ENCODE peak calls at places on chromosomes 7 and 10, in seven cellular contexts. Q, N, U, G, W, Z and Y are unnamed samples.

GRCh38 chr7:35508623-35509400 is 186.1 kb downstream of the HERPUD2 start:
- DNase-seq in Q (no peak), N (no peak), U (no peak), G (no peak), W (no peak), Z (no peak), Y (no peak)

GRCh38 chr7:55043691-55044090 is 24.9 kb downstream of the EGFR start:
- DNase-seq in Q (no peak), N (no peak), U (no peak), G (no peak), W (no peak), Z (no peak), Y (no peak)

GRCh38 chr10:132345345-132345744 is 13.4 kb downstream of the LRRC27 start:
- DNase-seq in Q (no peak), N (no peak), U (no peak), G (no peak), W (no peak), Z (peak), Y (no peak)

GRCh38 chr7:76272872-76273271 is 29.6 kb upstream of the HSPB1 start:
- DNase-seq in Q (no peak), N (no peak), U (no peak), G (peak), W (no peak), Z (no peak), Y (no peak)

GRCh38 chr7:17099083-17099973 is 199.1 kb upstream of the AHR start:
- DNase-seq in Q (no peak), N (peak), U (no peak), G (no peak), W (peak), Z (peak), Y (no peak)

GRCh38 chr7:8133955-8134733 is 127.8 kb downstream of the ICA1 start:
- DNase-seq in Q (no peak), N (no peak), U (peak), G (no peak), W (no peak), Z (no peak), Y (no peak)

GRCh38 chr7:41879113-41879385 is 176.2 kb upstream of the INHBA start:
- DNase-seq in Q (no peak), N (no peak), U (no peak), G (no peak), W (no peak), Z (no peak), Y (no peak)

GRCh38 chr10:55311823-55312431 is 510.9 kb upstream of the PCDH15 start:
- DNase-seq in Q (no peak), N (no peak), U (no peak), G (no peak), W (no peak), Z (no peak), Y (no peak)

GRCh38 chr7:48249162-48249561 is 77.9 kb downstream of the ABCA13 start:
- DNase-seq in Q (no peak), N (no peak), U (no peak), G (no peak), W (no peak), Z (no peak), Y (no peak)
- TF ChIP-seq POLR2AphosphoS5 in Q (no peak), N (no peak), U (no peak), G (no peak), W (no peak), Z (no peak), Y (no peak)

GRCh38 chr7:100539436-100540006 is 518 bp downstream of the AGFG2 start:
- DNase-seq in Q (no peak), N (no peak), U (no peak), G (peak), W (peak), Z (no peak), Y (no peak)

GRCh38 chr7:100543586-100543985 is 4.6 kb downstream of the AGFG2 start:
- DNase-seq in Q (no peak), N (no peak), U (no peak), G (no peak), W (no peak), Z (no peak), Y (no peak)

GRCh38 chr7:100538654-100539435 is at the start of gene AGFG2:
- DNase-seq in Q (peak), N (peak), U (peak), G (peak), W (peak), Z (peak), Y (peak)

GRCh38 chr7:100540073-100540723 is 1.2 kb downstream of the AGFG2 start:
- DNase-seq in Q (no peak), N (peak), U (no peak), G (no peak), W (no peak), Z (peak), Y (no peak)

GRCh38 chr7:100538348-100538653 is 702 bp upstream of the AGFG2 start:
- DNase-seq in Q (no peak), N (no peak), U (no peak), G (no peak), W (no peak), Z (no peak), Y (no peak)
- TF ChIP-seq POLR2AphosphoS5 in Q (no peak), N (no peak), U (no peak), G (no peak), W (no peak), Z (no peak), Y (no peak)

GRCh38 chr7:5497158-5498103 is 73.8 kb upstream of the TNRC18 start:
- DNase-seq in Q (no peak), N (no peak), U (no peak), G (peak), W (no peak), Z (no peak), Y (no peak)

GRCh38 chr7:5494320-5494682 is 70.7 kb upstream of the TNRC18 start:
- DNase-seq in Q (no peak), N (no peak), U (no peak), G (no peak), W (no peak), Z (no peak), Y (no peak)

GRCh38 chr7:5495581-5496375 is 72.1 kb upstream of the TNRC18 start:
- DNase-seq in Q (no peak), N (peak), U (no peak), G (no peak), W (peak), Z (no peak), Y (no peak)

GRCh38 chr7:5492249-5493020 is 68.8 kb upstream of the TNRC18 start:
- DNase-seq in Q (no peak), N (no peak), U (no peak), G (peak), W (no peak), Z (no peak), Y (no peak)

DNA sequence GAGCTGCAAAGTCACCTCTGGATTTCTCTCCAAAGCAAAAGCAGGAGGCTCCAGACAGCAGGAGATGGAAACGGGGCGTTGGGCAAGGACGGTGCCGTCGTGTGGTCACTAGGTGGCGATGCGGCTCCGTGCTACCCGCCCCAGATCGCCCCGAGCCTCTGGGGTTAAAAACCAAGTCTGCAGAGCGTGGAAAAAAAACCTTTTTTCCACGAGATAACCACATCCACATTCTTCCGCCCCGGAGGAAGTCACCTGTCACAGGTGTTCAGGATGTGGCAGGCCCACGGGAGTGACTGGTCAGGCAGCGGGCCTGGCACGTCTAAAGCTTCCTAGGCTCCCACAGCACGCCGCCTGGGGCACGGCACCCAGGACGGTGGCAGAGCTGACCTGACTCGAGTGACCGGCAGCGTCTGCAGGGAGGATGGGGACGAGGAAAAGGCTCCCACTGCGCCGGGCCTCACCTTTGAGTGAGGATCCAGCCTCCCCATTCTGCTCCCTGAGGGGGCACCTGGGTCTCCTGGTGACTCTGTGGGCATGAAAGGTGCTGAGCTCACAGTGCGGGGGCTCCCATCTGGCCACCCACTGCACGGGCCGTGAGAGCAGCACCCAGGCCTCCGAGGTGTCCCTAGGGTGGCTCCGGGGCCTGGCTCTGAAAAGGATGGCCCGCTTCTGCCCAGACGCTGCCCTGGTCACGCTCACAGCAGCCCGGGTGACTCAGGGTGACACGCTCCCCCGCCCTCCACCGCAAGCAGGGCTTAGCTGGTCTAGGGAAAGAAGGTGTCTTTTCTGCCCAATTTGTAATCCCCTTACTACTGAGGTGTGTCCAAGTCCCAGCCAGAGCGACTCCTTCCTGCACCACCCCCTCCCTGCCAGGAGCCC is 71.3 kb upstream of the TNRC18 start:
- DNase-seq in Q (peak), N (peak), U (no peak), G (peak), W (peak), Z (peak), Y (no peak)
- TF ChIP-seq POLR2AphosphoS5 in Q (no peak), N (no peak), U (no peak), G (no peak), W (peak), Z (no peak), Y (no peak)

GRCh38 chr7:5696346-5697100 is 84.9 kb downstream of the RNF216 start:
- DNase-seq in Q (no peak), N (no peak), U (no peak), G (no peak), W (no peak), Z (no peak), Y (no peak)

GRCh38 chr7:5695709-5696345 is 85.6 kb downstream of the RNF216 start:
- DNase-seq in Q (no peak), N (peak), U (no peak), G (no peak), W (no peak), Z (no peak), Y (no peak)

GRCh38 chr7:5694221-5694754 is 87.2 kb downstream of the RNF216 start:
- DNase-seq in Q (no peak), N (no peak), U (no peak), G (no peak), W (no peak), Z (no peak), Y (no peak)

GRCh38 chr7:5693529-5693928 is 87.9 kb downstream of the RNF216 start:
- DNase-seq in Q (no peak), N (no peak), U (peak), G (peak), W (no peak), Z (peak), Y (no peak)

DNA sequence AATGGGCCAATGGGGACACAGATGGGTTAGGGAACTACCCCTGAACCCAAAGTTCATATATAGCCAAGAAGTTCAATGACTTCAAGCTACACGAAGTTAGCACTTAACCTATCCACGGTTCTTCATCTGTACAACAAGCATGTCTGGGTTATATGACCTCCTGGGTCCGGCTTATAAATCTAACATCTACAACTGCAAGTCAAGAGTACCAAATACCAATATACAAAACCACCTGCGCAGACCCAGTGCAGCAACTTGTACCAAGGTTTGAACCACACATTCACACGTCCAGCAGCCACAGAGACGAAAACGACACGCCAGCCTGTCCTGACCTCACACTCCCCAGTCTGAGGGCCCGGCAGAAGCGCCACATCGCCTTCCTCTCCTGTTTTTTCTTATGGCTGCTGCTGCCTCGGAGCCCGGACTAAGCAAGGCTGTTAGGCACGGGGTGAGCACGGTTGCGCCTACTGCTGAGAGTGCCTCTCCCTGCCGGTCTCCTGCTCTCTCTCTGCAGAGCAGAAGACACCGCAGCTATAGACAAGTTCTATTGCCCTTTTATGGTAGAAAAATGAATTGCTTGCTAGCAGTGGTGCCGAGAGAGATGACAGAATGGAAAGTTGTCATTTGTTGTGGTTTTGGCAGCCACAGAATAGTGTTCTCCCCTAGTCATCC is 86.3 kb downstream of the RNF216 start:
- DNase-seq in Q (no peak), N (peak), U (peak), G (no peak), W (no peak), Z (no peak), Y (no peak)
- TF ChIP-seq POLR2AphosphoS5 in Q (peak), N (peak), U (peak), G (no peak), W (peak), Z (no peak), Y (no peak)

GRCh38 chr10:13784067-13784466 is 197.3 kb downstream of the PRPF18 start:
- DNase-seq in Q (no peak), N (no peak), U (no peak), G (peak), W (no peak), Z (no peak), Y (no peak)
- TF ChIP-seq POLR2AphosphoS5 in Q (no peak), N (no peak), U (no peak), G (no peak), W (no peak), Z (no peak), Y (no peak)

GRCh38 chr7:156608176-156608478 is 32.4 kb upstream of the RNF32 start:
- DNase-seq in Q (no peak), N (no peak), U (no peak), G (no peak), W (no peak), Z (no peak), Y (no peak)

GRCh38 chr7:156610601-156611000 is 30.0 kb upstream of the RNF32 start:
- DNase-seq in Q (no peak), N (no peak), U (no peak), G (no peak), W (no peak), Z (no peak), Y (no peak)

GRCh38 chr7:156607332-156608175 is 33.0 kb upstream of the RNF32 start:
- DNase-seq in Q (no peak), N (no peak), U (no peak), G (no peak), W (no peak), Z (no peak), Y (no peak)

GRCh38 chr7:156610130-156610529 is 30.4 kb upstream of the RNF32 start:
- DNase-seq in Q (no peak), N (no peak), U (no peak), G (no peak), W (no peak), Z (no peak), Y (no peak)

DNA sequence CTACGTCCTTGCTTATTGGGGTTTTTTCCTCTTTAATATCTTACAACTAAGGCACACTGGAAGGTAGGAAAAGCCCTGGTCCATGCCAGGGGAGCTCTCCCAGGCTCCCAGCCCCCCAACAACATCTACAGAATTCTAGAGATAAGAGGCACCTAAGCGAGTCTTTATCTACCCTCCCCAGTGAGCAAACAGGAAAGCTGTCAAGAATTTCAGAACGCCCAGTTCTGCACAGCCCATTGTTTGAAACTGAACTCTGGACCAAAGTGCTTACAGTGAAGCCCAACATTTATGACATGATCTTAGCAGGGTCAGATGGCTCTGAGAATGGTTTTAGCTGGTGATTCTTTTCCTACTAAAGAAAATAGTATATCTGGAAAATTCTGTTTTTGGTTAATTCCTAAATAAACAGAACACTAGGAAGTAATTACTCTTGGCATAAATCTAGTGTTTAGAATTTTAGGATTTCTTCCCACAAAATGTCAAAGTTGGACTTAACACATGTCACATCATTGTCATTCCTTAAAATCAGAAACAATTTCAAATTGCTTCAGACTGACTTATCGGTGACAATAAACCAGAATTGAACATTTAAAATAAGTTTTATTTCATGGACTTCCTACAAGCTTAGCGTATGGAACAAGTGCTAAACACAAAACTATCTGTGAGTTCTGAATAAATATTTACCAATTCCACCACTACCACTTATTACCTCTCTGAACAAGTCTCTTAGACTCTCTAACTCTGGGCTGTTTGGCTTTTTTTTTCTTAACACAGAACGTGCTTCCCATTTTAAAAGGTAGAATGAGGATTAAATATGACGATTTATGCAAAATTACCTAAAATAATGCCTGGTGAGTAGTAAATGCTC is 31.3 kb upstream of the RNF32 start:
- DNase-seq in Q (no peak), N (peak), U (no peak), G (no peak), W (no peak), Z (peak), Y (no peak)
- TF ChIP-seq POLR2AphosphoS5 in Q (no peak), N (peak), U (no peak), G (no peak), W (no peak), Z (peak), Y (no peak)

GRCh38 chr10:15200626-15201025 is 32.1 kb upstream of the NMT2 start:
- DNase-seq in Q (no peak), N (no peak), U (no peak), G (peak), W (no peak), Z (peak), Y (peak)
- TF ChIP-seq POLR2AphosphoS5 in Q (no peak), N (peak), U (no peak), G (no peak), W (no peak), Z (no peak), Y (peak)

DNA sequence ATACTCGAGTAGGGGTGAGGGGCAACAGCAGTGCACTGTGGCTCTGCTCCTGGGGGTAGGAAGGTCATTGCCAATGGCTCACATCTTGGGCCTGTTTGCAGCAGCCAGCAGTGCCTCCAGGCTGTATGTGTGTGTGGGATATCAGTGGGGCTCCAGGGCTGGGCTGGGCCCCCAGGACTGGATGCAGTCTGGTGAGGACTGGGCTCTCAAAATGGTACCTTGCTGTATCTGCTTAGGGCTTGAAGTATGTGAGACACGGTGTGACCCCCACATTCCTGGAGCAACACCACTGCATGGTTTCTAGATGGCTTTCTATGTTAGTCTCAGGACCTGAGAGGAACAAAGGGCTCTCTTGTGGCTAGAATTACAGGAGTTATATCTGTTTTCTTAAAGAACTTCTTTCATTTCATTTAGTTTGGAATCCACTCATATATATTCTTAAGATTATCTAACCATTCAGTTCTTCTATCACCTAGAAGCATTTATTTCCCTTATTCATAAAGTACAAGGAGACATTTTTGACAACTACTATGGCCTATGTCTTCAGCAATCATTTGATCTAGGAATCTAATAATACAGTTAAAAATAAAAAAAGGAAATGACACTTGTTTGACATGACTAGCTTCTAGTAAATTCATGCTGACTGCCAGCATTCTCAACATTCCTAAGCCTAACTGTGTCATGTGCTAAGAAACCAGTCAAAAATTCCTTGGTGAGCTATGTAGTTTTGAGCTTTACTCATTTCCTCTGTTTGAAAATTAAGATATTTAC is 443.2 kb upstream of the SEMA3A start:
- DNase-seq in Q (no peak), N (no peak), U (no peak), G (peak), W (no peak), Z (no peak), Y (peak)
- TF ChIP-seq POLR2AphosphoS5 in Q (no peak), N (no peak), U (no peak), G (no peak), W (no peak), Z (no peak), Y (no peak)

DNA sequence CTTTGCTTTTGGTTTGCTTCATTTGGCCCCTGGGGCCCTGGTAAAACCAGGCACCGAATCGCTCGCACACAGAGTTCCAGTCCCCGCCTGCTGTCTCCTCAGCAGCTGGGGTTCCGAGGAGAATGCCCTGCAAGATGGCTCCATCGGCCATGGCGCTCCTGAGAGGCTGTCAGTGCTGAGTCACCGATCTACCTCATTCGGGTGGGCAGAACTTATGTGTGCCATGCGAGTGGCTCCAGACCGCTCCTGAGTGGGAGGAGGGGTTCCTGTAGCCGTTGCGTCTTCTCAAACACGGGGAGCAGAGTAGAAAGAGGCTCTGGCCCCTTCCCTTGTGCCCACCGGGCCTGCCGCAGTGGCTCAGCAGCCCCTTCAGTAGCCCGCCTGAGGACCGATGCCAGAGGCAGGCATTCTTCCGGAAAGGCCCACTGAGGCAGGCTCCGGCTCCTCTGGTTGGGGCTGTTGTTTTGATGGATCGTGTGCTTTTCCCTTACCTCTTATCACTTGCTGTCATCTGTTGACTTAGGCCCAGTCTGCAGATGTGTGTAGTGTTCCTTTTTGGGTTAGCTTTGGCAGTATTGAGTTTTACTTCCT is 923 bp downstream of the CHPF2 start:
- DNase-seq in Q (peak), N (no peak), U (no peak), G (peak), W (no peak), Z (peak), Y (no peak)
- TF ChIP-seq POLR2AphosphoS5 in Q (peak), N (no peak), U (no peak), G (no peak), W (no peak), Z (no peak), Y (no peak)